ENCODE peak calls at places on chromosomes 5 and 9, in six cellular contexts. N is esophagus squamous epithelium, D is A549, E is NB4, M is HepG2, Q is ovary. R is an unnamed sample.

GRCh38 chr9:111914749-111915424 is 18.3 kb downstream of the UGCG start:
- DNase-seq in E (no peak), N (no peak), Q (no peak), M (no peak), D (no peak), R (no peak)

GRCh38 chr5:89988998-89989690 is 420.4 kb downstream of the CETN3 start:
- DNase-seq in Q (no peak), E (no peak), M (no peak), D (no peak), N (no peak), R (no peak)

GRCh38 chr5:93794954-93795353 is 53.6 kb upstream of the POU5F2 start:
- DNase-seq in Q (no peak), D (peak; percentile 31), M (peak; percentile 41), N (no peak), E (no peak), R (no peak)

GRCh38 chr5:123561230-123561629 is 49.3 kb downstream of the CSNK1G3 start:
- DNase-seq in D (no peak), Q (no peak), E (no peak), N (no peak), M (no peak), R (no peak)

GRCh38 chr9:91245432-91246313 is 116.0 kb downstream of the AUH start:
- DNase-seq in N (no peak), E (no peak), D (peak; percentile 60), Q (no peak), M (no peak), R (peak; percentile 46)

GRCh38 chr9:114551750-114552685 is 35.6 kb upstream of the ATP6V1G1 start:
- DNase-seq in D (peak; percentile 89), N (no peak), M (peak; percentile 69), Q (peak; percentile 83), E (peak; percentile 60), R (peak; percentile 90)

GRCh38 chr5:134958755-134959154 is 9.0 kb upstream of the CATSPER3 start:
- DNase-seq in E (no peak), Q (no peak), M (peak; percentile 73), D (no peak), N (no peak), R (no peak)

GRCh38 chr9:129962889-129963703 is 79.9 kb downstream of the FNBP1 start:
- DNase-seq in E (peak; percentile 51), M (no peak), N (peak; percentile 14), D (no peak), Q (peak; percentile 41), R (no peak)

GRCh38 chr5:130002183-130002582 is 97.9 kb downstream of the CHSY3 start:
- DNase-seq in M (no peak), Q (no peak), D (no peak), N (no peak), E (no peak), R (no peak)

GRCh38 chr9:116234091-116234490 is 80.5 kb downstream of the PAPPA start:
- DNase-seq in M (no peak), E (no peak), Q (no peak), N (no peak), D (peak; percentile 83), R (peak; percentile 82)
- TF ChIP-seq POLR2A in M (no peak), E (no peak), Q (no peak), N (no peak), D (no peak), R (no peak)

DNA sequence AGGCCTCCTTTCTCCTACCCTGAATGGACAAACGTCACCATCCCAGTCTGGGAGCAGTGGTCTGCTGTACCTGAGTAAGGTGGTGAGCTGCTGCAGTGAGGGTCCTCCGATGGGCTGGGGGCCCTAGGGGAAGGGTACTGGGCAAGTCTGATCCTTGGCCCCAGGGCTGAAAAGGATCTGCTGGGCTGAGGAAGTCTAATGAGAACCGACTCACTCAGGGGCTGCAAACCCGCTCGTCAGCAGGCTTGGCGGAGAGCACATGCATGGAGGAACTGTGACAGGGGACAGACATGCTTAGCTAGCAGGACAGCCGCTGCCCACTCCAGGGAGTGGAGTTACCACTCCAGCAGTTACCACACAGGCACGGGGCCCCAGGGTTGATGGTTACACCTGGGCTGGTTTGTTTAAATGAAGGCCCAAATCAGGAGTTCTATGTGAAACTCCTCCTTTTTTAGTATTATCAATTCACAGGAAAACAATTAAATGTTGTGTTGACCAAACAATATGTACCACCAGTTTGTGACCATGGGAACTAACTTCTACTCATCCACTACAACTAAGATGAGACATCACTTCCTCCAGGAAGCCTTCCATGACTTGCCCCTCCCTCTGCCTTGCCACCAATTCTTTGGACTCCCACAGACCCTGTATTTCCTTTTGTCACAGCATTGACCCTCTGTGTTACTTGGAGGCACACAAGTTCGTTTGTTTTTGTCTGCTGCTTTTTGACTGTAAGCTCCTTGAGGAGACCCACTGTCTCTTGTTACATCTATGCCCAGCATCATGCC is 56.1 kb upstream of the CPLX2 start:
- DNase-seq in D (no peak), N (no peak), Q (no peak), E (no peak), M (no peak), R (no peak)
- TF ChIP-seq POLR2A in D (no peak), N (no peak), Q (no peak), E (no peak), M (no peak), R (no peak)

DNA sequence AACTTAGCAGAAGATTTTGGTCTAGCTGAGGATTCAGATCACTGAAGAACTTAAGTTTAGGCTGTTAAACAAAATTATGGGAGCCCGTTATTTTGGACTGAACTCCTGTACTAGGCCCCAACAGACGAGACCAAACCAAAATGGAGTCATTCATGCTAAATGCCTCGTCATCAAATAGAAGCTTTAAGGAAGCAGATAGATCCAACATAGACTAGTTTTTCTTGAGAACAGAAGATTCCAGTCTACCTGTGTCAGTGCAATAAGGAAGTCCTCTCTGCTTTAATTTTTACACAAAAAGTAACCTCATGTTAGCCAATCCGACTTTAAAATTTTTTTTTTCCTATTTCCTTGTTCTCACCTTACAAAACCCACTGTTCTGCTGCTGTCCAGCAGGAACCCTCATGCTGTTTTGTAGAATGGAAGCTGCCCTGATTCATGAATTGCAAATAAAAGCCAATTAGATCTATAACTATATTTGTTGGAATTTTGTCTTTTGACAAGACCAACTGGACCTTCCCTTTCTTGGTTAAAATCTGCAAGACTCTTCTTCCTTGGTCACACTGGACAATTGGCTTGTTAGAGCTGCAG is 29.0 kb upstream of the GOLM1 start:
- DNase-seq in N (no peak), E (no peak), M (no peak), Q (no peak), D (no peak), R (no peak)
- TF ChIP-seq POLR2A in N (no peak), E (no peak), M (no peak), Q (no peak), D (no peak), R (no peak)

GRCh38 chr9:131546336-131547084 is 1.2 kb downstream of the PRRT1B start:
- DNase-seq in Q (no peak), E (no peak), N (no peak), D (no peak), M (peak; percentile 68), R (no peak)

GRCh38 chr9:131539223-131539923 is 6.0 kb upstream of the PRRT1B start:
- DNase-seq in M (no peak), E (no peak), D (no peak), Q (no peak), N (no peak), R (no peak)

GRCh38 chr9:131543141-131543540 is 2.2 kb upstream of the PRRT1B start:
- DNase-seq in N (no peak), E (no peak), M (no peak), D (no peak), Q (no peak), R (no peak)

GRCh38 chr9:131545786-131546335 is 538 bp downstream of the PRRT1B start:
- DNase-seq in M (no peak), E (no peak), N (no peak), D (no peak), Q (no peak), R (no peak)

GRCh38 chr9:131545003-131545785 is at the start of gene PRRT1B:
- DNase-seq in N (no peak), M (peak; percentile 86), D (peak; percentile 92), E (no peak), Q (no peak), R (no peak)
- TF ChIP-seq POLR2A in N (no peak), M (no peak), D (peak; percentile 37), E (no peak), Q (no peak), R (no peak)

GRCh38 chr5:80656425-80656824 is 1.6 kb upstream of the DHFR start:
- DNase-seq in M (peak; percentile 29), Q (no peak), D (peak; percentile 26), N (no peak), E (peak; percentile 12), R (no peak)

GRCh38 chr5:80654054-80654390 is 430 bp upstream of the MSH3 start:
- DNase-seq in D (peak; percentile 6), N (no peak), E (peak; percentile 75), Q (no peak), M (peak; percentile 20), R (peak; percentile 21)

GRCh38 chr5:80653497-80653896 is 955 bp upstream of the MSH3 start:
- DNase-seq in E (peak; percentile 1), D (no peak), N (no peak), M (no peak), Q (no peak), R (no peak)

GRCh38 chr5:80655231-80655784 is 525 bp upstream of the DHFR start:
- DNase-seq in Q (no peak), N (no peak), E (peak; percentile 30), D (peak; percentile 25), M (peak; percentile 11), R (no peak)

GRCh38 chr5:80654391-80655230 is at the start of the genes DHFR and MSH3:
- DNase-seq in E (peak; percentile 96), N (peak; percentile 64), M (peak; percentile 90), D (peak; percentile 94), Q (peak; percentile 85), R (peak; percentile 80)
- TF ChIP-seq POLR2A in E (peak; percentile 45), N (no peak), M (peak; percentile 78), D (peak; percentile 79), Q (no peak), R (peak; percentile 64)